ENCODE peak calls at places on chromosome 3, in five cellular contexts. C, T, D, K and P are unnamed samples.

GRCh38 chr3:169295126-169295525 is 368.4 kb downstream of the MECOM start:
- DNase-seq in D (no peak), T (no peak), C (no peak), K (no peak), P (no peak)

GRCh38 chr3:174302746-174303315 is 556.3 kb upstream of the NAALADL2 start:
- DNase-seq in K (no peak), D (no peak), T (no peak), C (no peak), P (no peak)

GRCh38 chr3:15339786-15340215 is 7.4 kb upstream of the SH3BP5 start:
- DNase-seq in C (no peak), D (no peak), K (no peak), T (no peak), P (no peak)

GRCh38 chr3:165669502-165669901 is 167.7 kb downstream of the BCHE start:
- DNase-seq in T (no peak), K (no peak), C (no peak), D (no peak), P (no peak)

GRCh38 chr3:48446043-48446424 is 503 bp upstream of the ATRIP start:
- DNase-seq in T (no peak), K (no peak), D (no peak), C (no peak), P (no peak)

GRCh38 chr3:72152551-72153476 is 367.9 kb upstream of the PROK2 start:
- DNase-seq in T (peak), K (no peak), D (no peak), C (no peak), P (no peak)

GRCh38 chr3:171157286-171157685 is 130.8 kb upstream of the SLC2A2 start:
- DNase-seq in T (no peak), C (no peak), D (peak), K (no peak), P (peak)

GRCh38 chr3:14812196-14812785 is 6.5 kb upstream of the FGD5 start:
- DNase-seq in C (no peak), K (no peak), D (no peak), T (no peak), P (no peak)

GRCh38 chr3:108391917-108392585 is 95.7 kb downstream of the HHLA2 start:
- DNase-seq in C (no peak), K (no peak), T (no peak), D (no peak), P (no peak)

GRCh38 chr3:178205750-178206149 is 330.5 kb upstream of the KCNMB2 start:
- DNase-seq in T (no peak), D (no peak), C (no peak), K (no peak), P (no peak)

GRCh38 chr3:69144631-69145244 is 22.3 kb upstream of the LMOD3 start:
- DNase-seq in C (no peak), T (no peak), D (no peak), K (no peak), P (peak)

GRCh38 chr3:10697918-10698317 is 118.1 kb upstream of the SLC6A11 start:
- DNase-seq in D (no peak), T (no peak), K (no peak), C (no peak), P (peak)

GRCh38 chr3:126539558-126540250 is 15.7 kb downstream of the CHST13 start:
- DNase-seq in C (no peak), K (no peak), D (peak), T (no peak), P (peak)

GRCh38 chr3:14261229-14261628 is 82.6 kb downstream of the LSM3 start:
- DNase-seq in T (no peak), C (peak), D (peak), K (peak), P (peak)

GRCh38 chr3:42707620-42708355 is 5.2 kb upstream of the HHATL start:
- DNase-seq in K (no peak), C (no peak), D (no peak), T (no peak), P (no peak)